ENCODE peak calls at places on chromosomes 12 and 14, in seven cellular contexts. S is left ventricle myocardium inferior, V is brain microvascular endothelial cell, I is GM23338, N is A549, J is testis, M is GM12865. G is an unnamed sample.

GRCh38 chr14:100618763-100619320 is 31.6 kb upstream of the BEGAIN start:
- DNase-seq in V (no peak), N (no peak), M (no peak), S (no peak), I (no peak), J (no peak), G (no peak)

GRCh38 chr12:65449400-65449799 is 170.9 kb downstream of the MSRB3 start:
- DNase-seq in I (no peak), M (no peak), J (no peak), S (no peak), V (no peak), N (no peak), G (peak)

GRCh38 chr14:94411638-94412037 is 23.2 kb upstream of the SERPINA1 start:
- DNase-seq in I (no peak), V (no peak), J (no peak), M (no peak), N (no peak), S (no peak), G (no peak)

GRCh38 chr12:17416748-17417147 is 673.2 kb downstream of the RERGL start:
- DNase-seq in N (no peak), J (no peak), I (no peak), M (no peak), S (no peak), V (no peak), G (no peak)

GRCh38 chr12:32501835-32502333 is 102.5 kb downstream of the FGD4 start:
- DNase-seq in S (no peak), N (no peak), I (peak), J (peak), V (peak), M (no peak), G (peak)

GRCh38 chr14:45252356-45253069 is 489 bp downstream of the MIS18BP1 start:
- DNase-seq in V (no peak), S (no peak), J (peak), M (peak), N (peak), I (peak), G (peak)

GRCh38 chr12:113805201-113805600 is 160.9 kb downstream of the RBM19 start:
- DNase-seq in I (no peak), J (no peak), M (no peak), N (no peak), V (no peak), S (no peak), G (no peak)

GRCh38 chr14:63840981-63841380 is 11.8 kb upstream of the SYNE2 start:
- DNase-seq in S (no peak), N (no peak), V (no peak), M (no peak), I (peak), J (peak), G (peak)

GRCh38 chr14:61222388-61222787 is 58.8 kb downstream of the TMEM30B start:
- DNase-seq in S (no peak), I (no peak), J (no peak), V (no peak), M (no peak), N (no peak), G (no peak)

GRCh38 chr14:22892488-22892887 is 9.5 kb downstream of the REM2 start:
- DNase-seq in J (no peak), I (peak), M (no peak), S (no peak), N (no peak), V (no peak), G (no peak)

GRCh38 chr12:87384226-87384625 is 645.0 kb downstream of the C12orf50 start:
- DNase-seq in M (no peak), J (no peak), V (no peak), N (no peak), I (no peak), S (no peak), G (no peak)

GRCh38 chr14:56318393-56319115 is 200.3 kb downstream of the PELI2 start:
- DNase-seq in S (no peak), M (no peak), J (no peak), V (no peak), N (no peak), I (no peak), G (no peak)

GRCh38 chr14:22039938-22040780 is 366.5 kb upstream of the OR4E1 start:
- DNase-seq in M (peak), I (peak), N (peak), V (no peak), J (no peak), S (no peak), G (no peak)

GRCh38 chr12:111396726-111397445 is 8.8 kb upstream of the SH2B3 start:
- DNase-seq in J (peak), V (no peak), I (peak), M (peak), S (peak), N (peak), G (peak)

GRCh38 chr12:68374315-68374982 is 42.3 kb upstream of the MDM1 start:
- DNase-seq in M (peak), J (no peak), I (no peak), S (no peak), V (no peak), N (no peak), G (no peak)

GRCh38 chr14:104522926-104523545 is 56.5 kb upstream of the C14orf180 start:
- DNase-seq in M (no peak), S (no peak), J (no peak), I (no peak), V (no peak), N (no peak), G (no peak)

GRCh38 chr12:29238822-29239291 is 89.8 kb downstream of the FAR2 start:
- DNase-seq in V (peak), M (no peak), N (no peak), S (no peak), J (no peak), I (no peak), G (no peak)

GRCh38 chr12:71797506-71797905 is 42.1 kb upstream of the TBC1D15 start:
- DNase-seq in S (no peak), N (no peak), M (no peak), J (no peak), V (no peak), I (no peak), G (no peak)

GRCh38 chr14:35855886-35856481 is 29.8 kb downstream of the BRMS1L start:
- DNase-seq in M (peak), S (no peak), N (no peak), I (no peak), V (no peak), J (no peak), G (no peak)

GRCh38 chr12:57181561-57182155 is 34.2 kb upstream of the LRP1-AS start:
- DNase-seq in S (no peak), N (no peak), I (no peak), J (no peak), V (no peak), M (no peak), G (no peak)

GRCh38 chr14:52907949-52908348 is 42.9 kb downstream of the FERMT2 start:
- DNase-seq in S (no peak), N (no peak), J (no peak), M (no peak), V (no peak), I (no peak), G (no peak)

GRCh38 chr14:52690983-52691760 is 4.2 kb downstream of the ERO1A start:
- DNase-seq in N (no peak), I (no peak), M (no peak), J (no peak), S (no peak), V (no peak), G (no peak)

GRCh38 chr14:91996951-91997371 is 42.9 kb downstream of the TRIP11 start:
- DNase-seq in M (peak), S (no peak), J (no peak), I (peak), N (peak), V (peak), G (peak)

GRCh38 chr12:126163984-126164383 is 1098.7 kb downstream of the AACS start:
- DNase-seq in I (no peak), S (no peak), M (no peak), J (no peak), V (no peak), N (no peak), G (no peak)

GRCh38 chr12:30251546-30251945 is 444.1 kb downstream of the IPO8 start:
- DNase-seq in I (peak), J (no peak), S (no peak), M (no peak), N (no peak), V (no peak), G (no peak)

GRCh38 chr14:99630202-99630601 is 14.7 kb upstream of the HHIPL1 start:
- DNase-seq in M (no peak), N (peak), J (no peak), I (peak), S (no peak), V (no peak), G (no peak)

GRCh38 chr14:93002851-93003298 is 79.9 kb downstream of the CHGA start:
- DNase-seq in N (no peak), M (no peak), J (no peak), S (no peak), I (no peak), V (no peak), G (no peak)

GRCh38 chr12:53381739-53382630 is 2.0 kb downstream of the SP1 start:
- DNase-seq in I (peak), S (peak), M (peak), J (peak), N (peak), V (peak), G (peak)

GRCh38 chr14:56351861-56352260 is 227.7 kb upstream of the TMEM260 start:
- DNase-seq in V (peak), N (peak), S (no peak), J (no peak), I (peak), M (no peak), G (peak)

GRCh38 chr12:106840217-106840616 is 65.7 kb downstream of the RIC8B start:
- DNase-seq in N (peak), J (no peak), S (no peak), I (peak), M (no peak), V (peak), G (peak)

GRCh38 chr12:65534105-65534841 is 255.8 kb downstream of the MSRB3 start:
- DNase-seq in M (no peak), N (no peak), S (no peak), V (no peak), I (no peak), J (no peak), G (no peak)

GRCh38 chr12:29582677-29583076 is 85.2 kb upstream of the OVCH1 start:
- DNase-seq in V (no peak), I (no peak), J (no peak), M (no peak), S (no peak), N (no peak), G (peak)

GRCh38 chr12:68962855-68963455 is 30.0 kb upstream of the CPM start:
- DNase-seq in V (no peak), N (no peak), M (no peak), S (no peak), J (no peak), I (no peak), G (peak)

GRCh38 chr12:116635487-116635886 is 76.3 kb downstream of the MAP1LC3B2 start:
- DNase-seq in S (no peak), N (no peak), J (peak), I (no peak), V (no peak), M (no peak), G (no peak)

GRCh38 chr12:104385510-104385909 is 71.2 kb upstream of the CHST11 start:
- DNase-seq in J (no peak), S (no peak), V (no peak), M (no peak), I (no peak), N (no peak), G (no peak)

GRCh38 chr12:104387190-104387589 is 69.6 kb upstream of the CHST11 start:
- DNase-seq in I (no peak), J (no peak), M (no peak), V (peak), S (no peak), N (no peak), G (peak)

GRCh38 chr12:104381721-104382480 is 74.8 kb upstream of the CHST11 start:
- DNase-seq in J (peak), N (peak), S (peak), V (peak), M (peak), I (peak), G (peak)

GRCh38 chr12:104384141-104384880 is 72.4 kb upstream of the CHST11 start:
- DNase-seq in M (no peak), J (no peak), I (no peak), S (no peak), V (no peak), N (no peak), G (no peak)

DNA sequence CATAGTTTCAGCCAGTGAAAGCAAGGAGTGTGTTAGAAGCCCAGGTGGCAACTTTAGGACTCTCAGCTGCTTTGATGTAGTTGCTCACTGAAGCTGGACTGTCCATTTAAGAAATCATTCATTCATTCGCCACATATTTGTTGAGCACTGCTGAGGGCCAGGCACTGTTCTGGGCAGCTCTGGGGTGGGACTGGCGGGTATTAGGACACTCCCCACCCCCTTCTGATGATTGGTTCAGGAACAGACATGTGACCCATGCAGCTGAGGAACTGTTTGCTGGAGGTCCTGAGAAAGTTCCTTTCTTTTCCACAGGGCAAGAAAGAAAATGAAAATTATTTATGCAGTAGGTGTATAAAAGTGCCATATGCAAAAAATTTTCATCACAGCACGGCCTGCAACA is 70.3 kb upstream of the CHST11 start:
- DNase-seq in S (no peak), J (no peak), V (no peak), M (no peak), I (no peak), N (no peak), G (no peak)
- H3K4me3 ChIP-seq in S (no peak), J (no peak), V (no peak), M (no peak), I (no peak), N (no peak), G (no peak)

GRCh38 chr12:51926718-51927117 is 19.4 kb downstream of the ACVRL1 start:
- DNase-seq in S (no peak), V (peak), M (peak), I (peak), J (no peak), N (peak), G (peak)

GRCh38 chr12:51924551-51925399 is 17.5 kb downstream of the ACVRL1 start:
- DNase-seq in N (no peak), J (no peak), I (no peak), S (no peak), M (peak), V (no peak), G (no peak)

GRCh38 chr12:51925400-51926063 is 18.2 kb downstream of the ACVRL1 start:
- DNase-seq in I (no peak), V (no peak), S (no peak), N (no peak), M (no peak), J (no peak), G (peak)

GRCh38 chr12:51923506-51924365 is 16.4 kb downstream of the ACVRL1 start:
- DNase-seq in V (no peak), I (peak), J (peak), S (peak), M (peak), N (no peak), G (peak)

GRCh38 chr12:51926064-51926632 is 18.8 kb downstream of the ACVRL1 start:
- DNase-seq in N (no peak), M (no peak), I (no peak), S (no peak), J (no peak), V (no peak), G (peak)
- TF ChIP-seq CTCF in N (no peak), M (no peak), I (no peak), S (no peak), J (no peak), V (no peak), G (no peak)

DNA sequence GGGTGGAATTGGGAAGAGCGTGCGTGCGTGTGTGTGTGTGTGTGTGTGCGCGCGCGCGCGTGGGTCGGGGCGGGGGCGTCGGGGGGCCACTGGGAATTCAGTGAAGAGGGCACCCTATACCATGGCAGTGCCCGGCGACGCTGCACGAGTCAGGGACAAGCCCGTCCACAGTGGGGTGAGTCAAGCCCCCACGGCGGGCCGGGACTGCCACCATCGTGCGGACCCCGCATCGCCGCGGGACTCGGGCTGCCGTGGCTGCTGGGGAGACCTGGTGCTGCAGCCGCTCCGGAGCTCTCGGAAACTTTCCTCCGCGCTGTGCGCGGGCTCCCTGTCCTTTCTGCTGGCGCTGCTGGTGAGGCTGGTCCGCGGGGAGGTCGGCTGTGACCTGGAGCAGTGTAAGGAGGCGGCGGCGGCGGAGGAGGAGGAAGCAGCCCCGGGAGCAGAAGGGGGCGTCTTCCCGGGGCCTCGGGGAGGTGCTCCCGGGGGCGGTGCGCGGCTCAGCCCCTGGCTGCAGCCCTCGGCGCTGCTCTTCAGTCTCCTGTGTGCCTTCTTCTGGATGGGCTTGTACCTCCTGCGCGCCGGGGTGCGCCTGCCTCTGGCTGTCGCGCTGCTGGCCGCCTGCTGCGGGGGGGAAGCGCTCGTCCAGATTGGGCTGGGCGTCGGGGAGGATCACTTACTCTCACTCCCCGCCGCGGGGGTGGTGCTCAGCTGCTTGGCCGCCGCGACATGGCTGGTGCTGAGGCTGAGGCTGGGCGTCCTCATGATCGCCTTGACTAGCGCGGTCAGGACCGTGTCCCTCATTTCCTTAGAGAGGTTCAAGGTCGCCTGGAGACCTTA is 1.0 kb downstream of the PDE3A start:
- DNase-seq in V (peak), I (peak), M (no peak), J (peak), S (peak), N (peak), G (peak)
- H3K4me3 ChIP-seq in V (peak), I (peak), M (no peak), J (peak), S (peak), N (peak), G (peak)

GRCh38 chr12:105100998-105101397 is 6.5 kb upstream of the WASHC4 start:
- DNase-seq in V (no peak), S (no peak), J (no peak), I (no peak), M (no peak), N (no peak), G (peak)
- TF ChIP-seq CTCF in V (no peak), S (no peak), J (no peak), I (no peak), M (no peak), N (peak), G (no peak)